ENCODE peak calls at places on chromosomes 4 and X, in five cellular contexts. Q is psoas muscle; H is activated B cell treated with CpG ODN at 0.5 μM for 24 hours; L is stimulated activated CD4-positive, alpha-beta T cell treated with anti-CD3 and anti-CD28 coated beads, TNF-alpha, amount 100 ng/mL, for 4 hours; M is iPS-NIHi11. P is an unnamed sample.

GRCh38 chrX:68556036-68556435 is 57.2 kb downstream of the YIPF6 start:
- DNase-seq in H (no peak), L (no peak), M (no peak), Q (no peak), P (no peak)

GRCh38 chrX:143171703-143172102 is 146.0 kb downstream of the SPANXN4 start:
- DNase-seq in Q (no peak), H (no peak), M (no peak), L (no peak), P (no peak)

GRCh38 chr4:101693842-101694398 is 96.6 kb upstream of the BANK1 start:
- DNase-seq in H (no peak), M (no peak), Q (no peak), L (no peak), P (no peak)

GRCh38 chr4:41176357-41176756 is 38.0 kb downstream of the APBB2 start:
- DNase-seq in L (no peak), H (no peak), Q (no peak), M (no peak), P (no peak)

GRCh38 chr4:43339435-43339834 is 446.9 kb downstream of the GRXCR1 start:
- DNase-seq in H (no peak), M (no peak), Q (no peak), L (no peak), P (no peak)

GRCh38 chr4:140754918-140755810 is 1.0 kb downstream of the TBC1D9 start:
- DNase-seq in Q (no peak), M (no peak), L (no peak), H (no peak), P (no peak)

GRCh38 chr4:104519588-104519987 is 24.9 kb upstream of the CXXC4 start:
- DNase-seq in M (no peak), Q (no peak), H (no peak), L (no peak), P (no peak)

GRCh38 chr4:107733431-107733925 is 13.4 kb upstream of the PAPSS1 start:
- DNase-seq in H (no peak), M (no peak), L (no peak), Q (no peak), P (no peak)

GRCh38 chrX:131170148-131170547 is 112.0 kb downstream of the ARHGAP36 start:
- DNase-seq in H (no peak), L (no peak), M (no peak), Q (no peak), P (no peak)

GRCh38 chrX:136694491-136695087 is 46.6 kb downstream of the CD40LG start:
- DNase-seq in M (peak), Q (no peak), L (no peak), H (no peak), P (no peak)

GRCh38 chr4:38757945-38758344 is 24.8 kb downstream of the TLR10 start:
- DNase-seq in M (peak), L (no peak), H (no peak), Q (no peak), P (no peak)

GRCh38 chr4:78057135-78057599 is at the start of gene FRAS1:
- DNase-seq in Q (peak), M (peak), L (no peak), H (peak), P (peak)

GRCh38 chr4:124777007-124777406 is 64.5 kb upstream of the ANKRD50 start:
- DNase-seq in M (no peak), L (no peak), H (no peak), Q (no peak), P (no peak)

GRCh38 chrX:30612250-30612655 is 34.7 kb upstream of the TASL start:
- DNase-seq in L (no peak), H (no peak), M (no peak), Q (no peak), P (no peak)

GRCh38 chrX:124211312-124211942 is 121.0 kb upstream of the TEX13D start:
- DNase-seq in Q (no peak), L (no peak), M (peak), H (no peak), P (no peak)

GRCh38 chrX:1673337-1673736 is 58.5 kb downstream of the ASMT start:
- DNase-seq in Q (no peak), H (no peak), L (no peak), M (peak), P (no peak)

GRCh38 chr4:123340381-123340701 is 56.3 kb upstream of the SPRY1 start:
- DNase-seq in L (no peak), H (no peak), M (no peak), Q (no peak), P (no peak)

GRCh38 chr4:112231779-112232713 is at the start of gene AP1AR:
- DNase-seq in Q (peak), L (peak), H (peak), M (peak), P (peak)

GRCh38 chrX:103376979-103377324 is 614 bp downstream of the BEX3 start:
- DNase-seq in L (no peak), H (no peak), Q (peak), M (peak), P (peak)

GRCh38 chrX:129737921-129738320 is 858 bp upstream of the XPNPEP2 start:
- DNase-seq in H (no peak), L (no peak), M (no peak), Q (no peak), P (no peak)

GRCh38 chr4:173211838-173212237 is 43.2 kb downstream of the GALNT7 start:
- DNase-seq in Q (no peak), L (no peak), M (peak), H (no peak), P (no peak)

GRCh38 chr4:129364747-129365452 is 268.9 kb downstream of the C4orf33 start:
- DNase-seq in M (no peak), H (no peak), L (no peak), Q (no peak), P (no peak)

GRCh38 chrX:11890843-11891514 is 132.9 kb downstream of the MSL3 start:
- DNase-seq in M (no peak), H (no peak), Q (peak), L (no peak), P (no peak)

GRCh38 chr4:41009411-41009810 is 204.9 kb downstream of the APBB2 start:
- DNase-seq in Q (no peak), M (no peak), L (no peak), H (no peak), P (no peak)

GRCh38 chrX:112769034-112769433 is 71.6 kb downstream of the AMOT start:
- DNase-seq in Q (no peak), H (no peak), M (no peak), L (no peak), P (no peak)

GRCh38 chrX:37348237-37349130 is 680 bp upstream of the PRRG1 start:
- DNase-seq in Q (no peak), M (no peak), L (no peak), H (no peak), P (no peak)

GRCh38 chr4:6549445-6549844 is 25.5 kb upstream of the MAN2B2 start:
- DNase-seq in Q (no peak), H (no peak), M (no peak), L (no peak), P (no peak)

GRCh38 chr4:87316961-87317360 is 5.7 kb downstream of the HSD17B13 start:
- DNase-seq in Q (no peak), L (no peak), H (no peak), M (no peak), P (no peak)

GRCh38 chr4:71074452-71075299 is 81.2 kb downstream of the DCK start:
- DNase-seq in H (no peak), M (no peak), L (no peak), Q (no peak), P (no peak)

P was measured in type B pancreatic cell.